ENCODE peak calls at places on chromosomes 3 and 15, in seven cellular contexts. O, B, E, C, D, Y and V are unnamed samples.
A peak's percentile ranks its signal among the peaks of the same experiment; 100 is the strongest.

GRCh38 chr3:121759541-121760202 is 10.1 kb upstream of the GOLGB1 start:
- DNase-seq in E (no peak), C (no peak), Y (no peak), B (no peak), O (no peak), D (no peak), V (no peak)

GRCh38 chr15:48361690-48362089 is 30.5 kb downstream of the DUT start:
- DNase-seq in Y (no peak), D (no peak), C (no peak), B (no peak), O (peak; percentile 21), E (no peak), V (no peak)

GRCh38 chr3:155960060-155960459 is 89.6 kb downstream of the GMPS start:
- DNase-seq in E (no peak), B (no peak), O (peak; percentile 92), Y (peak; percentile 53), C (no peak), D (no peak), V (no peak)

GRCh38 chr3:49012441-49013017 is 5.3 kb downstream of the WDR6 start:
- DNase-seq in C (peak; percentile 44), E (no peak), D (no peak), Y (no peak), O (no peak), B (no peak), V (no peak)

GRCh38 chr15:69384626-69385025 is 29.5 kb upstream of the KIF23 start:
- DNase-seq in D (no peak), B (no peak), O (no peak), C (no peak), E (no peak), Y (no peak), V (no peak)

GRCh38 chr15:89751748-89752147 is 699 bp upstream of the MESP1 start:
- DNase-seq in O (no peak), C (no peak), Y (peak; percentile 71), E (no peak), D (no peak), B (no peak), V (no peak)

GRCh38 chr3:61808526-61808925 is 247.2 kb downstream of the PTPRG start:
- DNase-seq in E (no peak), O (no peak), Y (no peak), B (no peak), D (no peak), C (no peak), V (no peak)

GRCh38 chr3:58021072-58021959 is 13.1 kb downstream of the FLNB start:
- DNase-seq in B (peak; percentile 72), C (no peak), O (no peak), E (peak; percentile 95), D (peak; percentile 96), Y (peak; percentile 71), V (no peak)

GRCh38 chr3:127365383-127365782 is 77.5 kb upstream of the PRR20G start:
- DNase-seq in B (no peak), C (no peak), E (no peak), O (no peak), D (no peak), Y (no peak), V (no peak)

GRCh38 chr3:56190906-56191305 is 277.4 kb downstream of the ERC2 start:
- DNase-seq in B (no peak), Y (no peak), O (no peak), E (no peak), D (no peak), C (no peak), V (no peak)

GRCh38 chr3:122944671-122945151 is 82.9 kb downstream of the SEMA5B start:
- DNase-seq in D (no peak), O (no peak), Y (no peak), E (no peak), C (peak; percentile 56), B (no peak), V (no peak)

GRCh38 chr3:197595470-197596185 is 39.9 kb upstream of the BDH1 start:
- DNase-seq in B (no peak), C (no peak), O (no peak), Y (no peak), D (no peak), E (no peak), V (no peak)

GRCh38 chr3:5136619-5137429 is 14.7 kb downstream of the ARL8B start:
- DNase-seq in C (peak; percentile 42), D (peak; percentile 58), E (peak; percentile 31), O (peak; percentile 28), Y (no peak), B (no peak), V (no peak)

GRCh38 chr3:10332481-10333358 is 11.8 kb upstream of the SEC13 start:
- DNase-seq in D (no peak), C (no peak), E (no peak), O (no peak), B (no peak), Y (no peak), V (no peak)

GRCh38 chr3:169841171-169841570 is 28.5 kb upstream of the LRRC34 start:
- DNase-seq in C (no peak), O (no peak), E (no peak), B (no peak), Y (no peak), D (no peak), V (no peak)

GRCh38 chr3:57675530-57675929 is 17.3 kb downstream of the DENND6A start:
- DNase-seq in D (no peak), C (no peak), O (no peak), E (no peak), Y (no peak), B (no peak), V (no peak)

GRCh38 chr15:96894669-96895068 is 564.2 kb downstream of the NR2F2 start:
- DNase-seq in Y (no peak), C (no peak), O (no peak), D (no peak), E (no peak), B (no peak), V (no peak)

GRCh38 chr3:186519021-186519658 is 25.0 kb downstream of the CRYGS start:
- DNase-seq in O (no peak), D (no peak), B (no peak), E (no peak), Y (no peak), C (no peak), V (no peak)

GRCh38 chr15:101127503-101128076 is 124.3 kb downstream of the CHSY1 start:
- DNase-seq in D (no peak), C (peak; percentile 83), B (no peak), Y (no peak), E (no peak), O (peak; percentile 98), V (no peak)

GRCh38 chr3:127224118-127224517 is 31.2 kb downstream of the PRR23E start:
- DNase-seq in D (no peak), C (no peak), E (no peak), O (no peak), Y (no peak), B (no peak), V (no peak)

GRCh38 chr3:174440350-174440716 is 418.8 kb upstream of the NAALADL2 start:
- DNase-seq in C (no peak), B (no peak), E (no peak), Y (peak; percentile 6), D (peak; percentile 33), O (peak; percentile 70), V (no peak)

GRCh38 chr15:100951965-100952364 is 32.8 kb downstream of the LRRK1 start:
- DNase-seq in C (no peak), E (no peak), B (no peak), Y (no peak), D (no peak), O (no peak), V (no peak)

GRCh38 chr3:51974963-51975856 is at the start of gene ABHD14A:
- DNase-seq in B (peak; percentile 82), O (peak; percentile 55), E (peak; percentile 68), D (peak; percentile 61), Y (peak; percentile 63), C (peak; percentile 69), V (peak; percentile 68)

GRCh38 chr3:50008931-50009330 is 69.0 kb downstream of the RBM6 start:
- DNase-seq in O (peak; percentile 58), E (no peak), C (peak; percentile 15), B (no peak), D (no peak), Y (peak; percentile 53), V (no peak)

DNA sequence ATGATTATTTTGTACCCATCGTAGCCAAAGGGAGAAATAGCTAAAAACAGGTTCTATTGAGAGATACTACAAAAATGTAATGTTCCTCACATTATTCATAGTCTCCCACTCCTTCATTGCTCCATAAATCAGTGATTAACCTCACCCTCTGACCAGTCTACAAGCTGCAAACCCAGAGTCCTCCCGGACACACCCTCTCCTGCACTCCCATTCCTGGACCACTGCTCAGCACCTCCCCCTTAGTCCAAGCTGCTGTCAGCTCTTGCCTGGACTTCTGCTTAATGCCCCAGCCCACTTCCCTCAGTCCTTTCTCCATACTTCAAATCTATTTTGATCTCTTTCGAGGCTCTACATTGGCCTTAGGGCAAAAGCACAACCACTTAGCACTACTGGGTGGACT is 79.5 kb upstream of the FAM98B start:
- DNase-seq in B (no peak), C (no peak), D (no peak), O (no peak), Y (no peak), E (no peak), V (no peak)
- H3K4me2 ChIP-seq in B (no peak overlapping the region), C (no peak overlapping the region), D (no peak overlapping the region), O (no peak overlapping the region), Y (no peak overlapping the region), E (no peak overlapping the region), V (no peak overlapping the region)

GRCh38 chr3:193932576-193932975 is 203.4 kb upstream of the HES1 start:
- DNase-seq in Y (no peak), D (no peak), E (no peak), B (no peak), C (no peak), O (no peak), V (no peak)
- H3K23ac ChIP-seq in Y (no peak overlapping the region), D (no peak overlapping the region), E (no peak overlapping the region), B (no peak overlapping the region), C (no peak overlapping the region), O (no peak overlapping the region), V (no peak overlapping the region)

GRCh38 chr3:151052329-151052728 is 33.1 kb upstream of the MED12L start:
- DNase-seq in Y (no peak), D (no peak), C (no peak), B (no peak), E (no peak), O (no peak), V (no peak)

GRCh38 chr3:151044706-151045105 is 40.8 kb upstream of the MED12L start:
- DNase-seq in C (peak; percentile 73), E (no peak), B (no peak), Y (no peak), O (peak; percentile 81), D (no peak), V (no peak)

GRCh38 chr3:151051533-151051932 is 33.9 kb upstream of the MED12L start:
- DNase-seq in B (no peak), D (no peak), Y (no peak), C (no peak), O (no peak), E (no peak), V (no peak)

GRCh38 chr3:151047636-151048035 is 37.8 kb upstream of the MED12L start:
- DNase-seq in D (peak; percentile 82), Y (no peak), C (no peak), O (peak; percentile 9), E (no peak), B (no peak), V (no peak)
- H3K27me3 ChIP-seq in D (no peaks in the 10 kb centered on the region), Y (no peaks in the 10 kb centered on the region), C (no peaks in the 10 kb centered on the region), O (no peaks in the 10 kb centered on the region), E (no peaks in the 10 kb centered on the region), B (no peaks in the 10 kb centered on the region), V (no peaks in the 10 kb centered on the region)

DNA sequence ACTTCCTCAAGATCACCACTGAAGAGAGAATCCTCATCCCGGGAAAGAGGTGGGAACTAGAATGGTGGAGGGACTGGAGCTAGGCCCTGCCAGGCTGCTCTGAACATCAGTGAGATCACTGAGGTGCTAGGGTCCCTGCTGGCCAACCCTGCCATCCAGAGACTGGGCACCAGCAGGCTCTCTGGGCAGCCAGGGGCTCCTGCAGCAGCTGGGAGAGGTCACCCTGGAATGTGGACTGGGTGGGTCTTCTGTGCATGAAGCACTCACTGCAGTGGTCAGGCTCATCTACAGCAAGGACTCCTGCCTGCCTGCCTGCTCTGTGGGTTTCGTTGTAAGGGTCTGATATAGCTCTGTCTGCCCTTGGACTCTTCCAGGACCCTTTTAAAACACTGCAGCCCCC is 24.9 kb downstream of the ALS2CL start:
- DNase-seq in E (peak; percentile 18), D (no peak), Y (no peak), C (no peak), O (no peak), B (no peak), V (no peak)
- H3K4me2 ChIP-seq in E (no peak overlapping the region), D (no peak overlapping the region), Y (no peak overlapping the region), C (no peak overlapping the region), O (no peak overlapping the region), B (no peak overlapping the region), V (no peak overlapping the region)